ENCODE peak calls at places on chromosomes 13 and 19, in six cellular contexts. One of them, this sample, is unnamed.

GRCh38 chr13:23776698-23777570 is 112.3 kb downstream of the MIPEP start:
- DNase-seq in GM18507: peak
- DNase-seq in DMS79 treated with DMSO at 0.1 percent for 48 hours: no peak
- DNase-seq in Caki2: no peak
- DNase-seq in nephron progenitor cell: no peak
- DNase-seq in stimulated activated naive CD8-positive, alpha-beta T cell treated with anti-CD3 and anti-CD28 coated beads, Interleukin-15, Interleukin-2, amounts not matched to agents 100 U/mL and 50 U/mL, for 24 hours: no peak
- DNase-seq in this sample: no peak

GRCh38 chr13:60646600-60646999 is 249.6 kb downstream of the TDRD3 start:
- DNase-seq in GM18507: no peak
- DNase-seq in DMS79 treated with DMSO at 0.1 percent for 48 hours: no peak
- DNase-seq in Caki2: no peak
- DNase-seq in nephron progenitor cell: peak
- DNase-seq in stimulated activated naive CD8-positive, alpha-beta T cell treated with anti-CD3 and anti-CD28 coated beads, Interleukin-15, Interleukin-2, amounts not matched to agents 100 U/mL and 50 U/mL, for 24 hours: no peak
- DNase-seq in this sample: no peak

GRCh38 chr13:36848228-36848982 is 29.4 kb downstream of the RFXAP start:
- DNase-seq in GM18507: no peak
- DNase-seq in DMS79 treated with DMSO at 0.1 percent for 48 hours: no peak
- DNase-seq in Caki2: no peak
- DNase-seq in nephron progenitor cell: no peak
- DNase-seq in stimulated activated naive CD8-positive, alpha-beta T cell treated with anti-CD3 and anti-CD28 coated beads, Interleukin-15, Interleukin-2, amounts not matched to agents 100 U/mL and 50 U/mL, for 24 hours: peak
- DNase-seq in this sample: no peak

GRCh38 chr19:4120531-4120930 is 3.4 kb downstream of the MAP2K2 start:
- DNase-seq in GM18507: no peak
- DNase-seq in DMS79 treated with DMSO at 0.1 percent for 48 hours: no peak
- DNase-seq in Caki2: no peak
- DNase-seq in nephron progenitor cell: no peak
- DNase-seq in stimulated activated naive CD8-positive, alpha-beta T cell treated with anti-CD3 and anti-CD28 coated beads, Interleukin-15, Interleukin-2, amounts not matched to agents 100 U/mL and 50 U/mL, for 24 hours: no peak
- DNase-seq in this sample: no peak

GRCh38 chr13:52348983-52349780 is 56.8 kb downstream of the THSD1 start:
- DNase-seq in GM18507: no peak
- DNase-seq in DMS79 treated with DMSO at 0.1 percent for 48 hours: no peak
- DNase-seq in Caki2: peak
- DNase-seq in nephron progenitor cell: no peak
- DNase-seq in stimulated activated naive CD8-positive, alpha-beta T cell treated with anti-CD3 and anti-CD28 coated beads, Interleukin-15, Interleukin-2, amounts not matched to agents 100 U/mL and 50 U/mL, for 24 hours: peak
- DNase-seq in this sample: no peak

GRCh38 chr13:91845612-91846011 is 447.2 kb downstream of the GPC5 start:
- DNase-seq in GM18507: no peak
- DNase-seq in DMS79 treated with DMSO at 0.1 percent for 48 hours: no peak
- DNase-seq in Caki2: no peak
- DNase-seq in nephron progenitor cell: no peak
- DNase-seq in stimulated activated naive CD8-positive, alpha-beta T cell treated with anti-CD3 and anti-CD28 coated beads, Interleukin-15, Interleukin-2, amounts not matched to agents 100 U/mL and 50 U/mL, for 24 hours: no peak
- DNase-seq in this sample: no peak

GRCh38 chr13:79190932-79191331 is 215.1 kb downstream of the RBM26 start:
- DNase-seq in GM18507: no peak
- DNase-seq in DMS79 treated with DMSO at 0.1 percent for 48 hours: no peak
- DNase-seq in Caki2: no peak
- DNase-seq in nephron progenitor cell: no peak
- DNase-seq in stimulated activated naive CD8-positive, alpha-beta T cell treated with anti-CD3 and anti-CD28 coated beads, Interleukin-15, Interleukin-2, amounts not matched to agents 100 U/mL and 50 U/mL, for 24 hours: no peak
- DNase-seq in this sample: no peak

GRCh38 chr13:26949701-26950345 is 189.2 kb upstream of the GPR12 start:
- DNase-seq in GM18507: no peak
- DNase-seq in DMS79 treated with DMSO at 0.1 percent for 48 hours: no peak
- DNase-seq in Caki2: no peak
- DNase-seq in nephron progenitor cell: no peak
- DNase-seq in stimulated activated naive CD8-positive, alpha-beta T cell treated with anti-CD3 and anti-CD28 coated beads, Interleukin-15, Interleukin-2, amounts not matched to agents 100 U/mL and 50 U/mL, for 24 hours: no peak
- DNase-seq in this sample: no peak

GRCh38 chr13:113850722-113851479 is 13.0 kb downstream of the GAS6 start:
- DNase-seq in GM18507: no peak
- DNase-seq in DMS79 treated with DMSO at 0.1 percent for 48 hours: no peak
- DNase-seq in Caki2: no peak
- DNase-seq in nephron progenitor cell: no peak
- DNase-seq in stimulated activated naive CD8-positive, alpha-beta T cell treated with anti-CD3 and anti-CD28 coated beads, Interleukin-15, Interleukin-2, amounts not matched to agents 100 U/mL and 50 U/mL, for 24 hours: no peak
- DNase-seq in this sample: no peak

GRCh38 chr19:13962738-13963602 is 10.7 kb downstream of the DCAF15 start:
- DNase-seq in GM18507: no peak
- DNase-seq in DMS79 treated with DMSO at 0.1 percent for 48 hours: no peak
- DNase-seq in Caki2: no peak
- DNase-seq in nephron progenitor cell: no peak
- DNase-seq in stimulated activated naive CD8-positive, alpha-beta T cell treated with anti-CD3 and anti-CD28 coated beads, Interleukin-15, Interleukin-2, amounts not matched to agents 100 U/mL and 50 U/mL, for 24 hours: no peak
- DNase-seq in this sample: no peak

GRCh38 chr19:42255766-42256750 is 1.1 kb upstream of the ERF start:
- DNase-seq in GM18507: no peak
- DNase-seq in DMS79 treated with DMSO at 0.1 percent for 48 hours: peak
- DNase-seq in Caki2: no peak
- DNase-seq in nephron progenitor cell: peak
- DNase-seq in stimulated activated naive CD8-positive, alpha-beta T cell treated with anti-CD3 and anti-CD28 coated beads, Interleukin-15, Interleukin-2, amounts not matched to agents 100 U/mL and 50 U/mL, for 24 hours: no peak
- DNase-seq in this sample: no peak

GRCh38 chr13:108895220-108895704 is 265.9 kb downstream of the MYO16 start:
- DNase-seq in GM18507: no peak
- DNase-seq in DMS79 treated with DMSO at 0.1 percent for 48 hours: peak
- DNase-seq in Caki2: peak
- DNase-seq in nephron progenitor cell: no peak
- DNase-seq in stimulated activated naive CD8-positive, alpha-beta T cell treated with anti-CD3 and anti-CD28 coated beads, Interleukin-15, Interleukin-2, amounts not matched to agents 100 U/mL and 50 U/mL, for 24 hours: no peak
- DNase-seq in this sample: no peak

GRCh38 chr13:39787086-39787487 is 131.6 kb downstream of the COG6 start:
- DNase-seq in GM18507: no peak
- DNase-seq in DMS79 treated with DMSO at 0.1 percent for 48 hours: no peak
- DNase-seq in Caki2: no peak
- DNase-seq in nephron progenitor cell: no peak
- DNase-seq in stimulated activated naive CD8-positive, alpha-beta T cell treated with anti-CD3 and anti-CD28 coated beads, Interleukin-15, Interleukin-2, amounts not matched to agents 100 U/mL and 50 U/mL, for 24 hours: no peak
- DNase-seq in this sample: no peak

GRCh38 chr13:92842145-92842544 is 384.5 kb upstream of the GPC6 start:
- DNase-seq in GM18507: no peak
- DNase-seq in DMS79 treated with DMSO at 0.1 percent for 48 hours: no peak
- DNase-seq in Caki2: peak
- DNase-seq in nephron progenitor cell: no peak
- DNase-seq in stimulated activated naive CD8-positive, alpha-beta T cell treated with anti-CD3 and anti-CD28 coated beads, Interleukin-15, Interleukin-2, amounts not matched to agents 100 U/mL and 50 U/mL, for 24 hours: no peak
- DNase-seq in this sample: no peak

GRCh38 chr19:50712833-50713232 is 6.8 kb downstream of the SHANK1 start:
- DNase-seq in GM18507: no peak
- DNase-seq in DMS79 treated with DMSO at 0.1 percent for 48 hours: no peak
- DNase-seq in Caki2: no peak
- DNase-seq in nephron progenitor cell: no peak
- DNase-seq in stimulated activated naive CD8-positive, alpha-beta T cell treated with anti-CD3 and anti-CD28 coated beads, Interleukin-15, Interleukin-2, amounts not matched to agents 100 U/mL and 50 U/mL, for 24 hours: no peak
- DNase-seq in this sample: no peak

GRCh38 chr19:29795882-29796523 is 15.8 kb upstream of the CCNE1 start:
- DNase-seq in GM18507: no peak
- DNase-seq in DMS79 treated with DMSO at 0.1 percent for 48 hours: no peak
- DNase-seq in Caki2: no peak
- DNase-seq in nephron progenitor cell: no peak
- DNase-seq in stimulated activated naive CD8-positive, alpha-beta T cell treated with anti-CD3 and anti-CD28 coated beads, Interleukin-15, Interleukin-2, amounts not matched to agents 100 U/mL and 50 U/mL, for 24 hours: no peak
- DNase-seq in this sample: no peak

GRCh38 chr13:114109646-114110045 is 22.8 kb downstream of the RASA3 start:
- DNase-seq in GM18507: no peak
- DNase-seq in DMS79 treated with DMSO at 0.1 percent for 48 hours: peak
- DNase-seq in Caki2: no peak
- DNase-seq in nephron progenitor cell: no peak
- DNase-seq in stimulated activated naive CD8-positive, alpha-beta T cell treated with anti-CD3 and anti-CD28 coated beads, Interleukin-15, Interleukin-2, amounts not matched to agents 100 U/mL and 50 U/mL, for 24 hours: peak
- DNase-seq in this sample: no peak

GRCh38 chr19:39998511-39998910 is 1.7 kb downstream of the ZNF546 start:
- DNase-seq in GM18507: no peak
- DNase-seq in DMS79 treated with DMSO at 0.1 percent for 48 hours: no peak
- DNase-seq in Caki2: no peak
- DNase-seq in nephron progenitor cell: no peak
- DNase-seq in stimulated activated naive CD8-positive, alpha-beta T cell treated with anti-CD3 and anti-CD28 coated beads, Interleukin-15, Interleukin-2, amounts not matched to agents 100 U/mL and 50 U/mL, for 24 hours: no peak
- DNase-seq in this sample: no peak

GRCh38 chr13:45219938-45220375 is 19.1 kb upstream of the KCTD4 start:
- DNase-seq in GM18507: no peak
- DNase-seq in DMS79 treated with DMSO at 0.1 percent for 48 hours: no peak
- DNase-seq in Caki2: peak
- DNase-seq in nephron progenitor cell: no peak
- DNase-seq in stimulated activated naive CD8-positive, alpha-beta T cell treated with anti-CD3 and anti-CD28 coated beads, Interleukin-15, Interleukin-2, amounts not matched to agents 100 U/mL and 50 U/mL, for 24 hours: no peak
- DNase-seq in this sample: no peak

GRCh38 chr19:3336680-3337523 is 29.5 kb upstream of the NFIC start:
- DNase-seq in GM18507: no peak
- DNase-seq in DMS79 treated with DMSO at 0.1 percent for 48 hours: peak
- DNase-seq in Caki2: peak
- DNase-seq in nephron progenitor cell: no peak
- DNase-seq in stimulated activated naive CD8-positive, alpha-beta T cell treated with anti-CD3 and anti-CD28 coated beads, Interleukin-15, Interleukin-2, amounts not matched to agents 100 U/mL and 50 U/mL, for 24 hours: no peak
- DNase-seq in this sample: no peak

GRCh38 chr13:44142911-44143665 is 230.5 kb upstream of the SERP2 start:
- DNase-seq in GM18507: no peak
- DNase-seq in DMS79 treated with DMSO at 0.1 percent for 48 hours: no peak
- DNase-seq in Caki2: peak
- DNase-seq in nephron progenitor cell: no peak
- DNase-seq in stimulated activated naive CD8-positive, alpha-beta T cell treated with anti-CD3 and anti-CD28 coated beads, Interleukin-15, Interleukin-2, amounts not matched to agents 100 U/mL and 50 U/mL, for 24 hours: no peak
- DNase-seq in this sample: no peak